ENCODE peak calls at places on chromosomes 3 and 15, in nine cellular contexts. One of them, this sample, is unnamed.

GRCh38 chr15:70627734-70628541 is 135.4 kb downstream of the UACA start:
- DNase-seq in cardiac muscle cell: peak; percentile 19
- DNase-seq in right lobe of liver: no peak
- DNase-seq in stomach: no peak
- DNase-seq in ovary: no peak
- DNase-seq in CD8-positive, alpha-beta T cell: no peak
- DNase-seq in IMR-90: no peak
- DNase-seq in psoas muscle: no peak
- DNase-seq in pancreas: no peak
- DNase-seq in this sample: no peak

GRCh38 chr3:194306771-194307640 is 44.1 kb downstream of the CPN2 start:
- DNase-seq in pancreas: no peak
- DNase-seq in CD8-positive, alpha-beta T cell: no peak
- DNase-seq in ovary: no peak
- DNase-seq in IMR-90: no peak
- DNase-seq in psoas muscle: no peak
- DNase-seq in stomach: no peak
- DNase-seq in cardiac muscle cell: no peak
- DNase-seq in right lobe of liver: no peak
- DNase-seq in this sample: no peak

GRCh38 chr3:191151653-191152052 is 47.4 kb upstream of the OSTN start:
- DNase-seq in IMR-90: no peak
- DNase-seq in cardiac muscle cell: no peak
- DNase-seq in pancreas: no peak
- DNase-seq in right lobe of liver: no peak
- DNase-seq in stomach: no peak
- DNase-seq in CD8-positive, alpha-beta T cell: no peak
- DNase-seq in ovary: no peak
- DNase-seq in psoas muscle: no peak
- DNase-seq in this sample: no peak

GRCh38 chr15:74157868-74158827 is 15.4 kb upstream of the ISLR start:
- DNase-seq in CD8-positive, alpha-beta T cell: no peak
- DNase-seq in ovary: no peak
- DNase-seq in pancreas: no peak
- DNase-seq in IMR-90: no peak
- DNase-seq in psoas muscle: no peak
- DNase-seq in right lobe of liver: no peak
- DNase-seq in stomach: no peak
- DNase-seq in cardiac muscle cell: no peak
- DNase-seq in this sample: no peak

GRCh38 chr3:139234491-139234890 is 109.3 kb upstream of the MRPS22 start:
- DNase-seq in right lobe of liver: no peak
- DNase-seq in cardiac muscle cell: no peak
- DNase-seq in pancreas: no peak
- DNase-seq in psoas muscle: no peak
- DNase-seq in CD8-positive, alpha-beta T cell: no peak
- DNase-seq in stomach: no peak
- DNase-seq in IMR-90: no peak
- DNase-seq in ovary: no peak
- DNase-seq in this sample: no peak

GRCh38 chr15:62985768-62986167 is 56.8 kb upstream of the TPM1 start:
- DNase-seq in stomach: no peak
- DNase-seq in ovary: no peak
- DNase-seq in right lobe of liver: no peak
- DNase-seq in CD8-positive, alpha-beta T cell: no peak
- DNase-seq in cardiac muscle cell: peak; percentile 51
- DNase-seq in psoas muscle: no peak
- DNase-seq in pancreas: no peak
- DNase-seq in IMR-90: peak; percentile 81
- DNase-seq in this sample: no peak

GRCh38 chr3:11523793-11524160 is 119.9 kb downstream of the VGLL4 start:
- DNase-seq in right lobe of liver: no peak
- DNase-seq in ovary: peak; percentile 57
- DNase-seq in stomach: no peak
- DNase-seq in IMR-90: no peak
- DNase-seq in pancreas: no peak
- DNase-seq in psoas muscle: no peak
- DNase-seq in CD8-positive, alpha-beta T cell: no peak
- DNase-seq in cardiac muscle cell: no peak
- DNase-seq in this sample: no peak

GRCh38 chr3:42431099-42431498 is 20.7 kb upstream of the LYZL4 start:
- DNase-seq in IMR-90: no peak
- DNase-seq in cardiac muscle cell: peak; percentile 15
- DNase-seq in psoas muscle: no peak
- DNase-seq in pancreas: no peak
- DNase-seq in stomach: no peak
- DNase-seq in CD8-positive, alpha-beta T cell: no peak
- DNase-seq in ovary: no peak
- DNase-seq in right lobe of liver: no peak
- DNase-seq in this sample: no peak

GRCh38 chr3:158451405-158452045 is 119.5 kb upstream of the MLF1 start:
- DNase-seq in cardiac muscle cell: no peak
- DNase-seq in psoas muscle: no peak
- DNase-seq in pancreas: no peak
- DNase-seq in right lobe of liver: no peak
- DNase-seq in CD8-positive, alpha-beta T cell: no peak
- DNase-seq in ovary: no peak
- DNase-seq in IMR-90: no peak
- DNase-seq in stomach: no peak
- DNase-seq in this sample: no peak

GRCh38 chr3:143152043-143152442 is 32.5 kb downstream of the CHST2 start:
- DNase-seq in psoas muscle: no peak
- DNase-seq in cardiac muscle cell: no peak
- DNase-seq in ovary: no peak
- DNase-seq in stomach: no peak
- DNase-seq in pancreas: no peak
- DNase-seq in CD8-positive, alpha-beta T cell: no peak
- DNase-seq in IMR-90: no peak
- DNase-seq in right lobe of liver: no peak
- DNase-seq in this sample: no peak

GRCh38 chr15:43169888-43170287 is 15.3 kb upstream of the CCNDBP1 start:
- DNase-seq in psoas muscle: no peak
- DNase-seq in ovary: no peak
- DNase-seq in pancreas: no peak
- DNase-seq in CD8-positive, alpha-beta T cell: no peak
- DNase-seq in stomach: no peak
- DNase-seq in right lobe of liver: no peak
- DNase-seq in cardiac muscle cell: peak; percentile 17
- DNase-seq in IMR-90: peak; percentile 22
- DNase-seq in this sample: no peak

GRCh38 chr15:64681424-64682024 is 93.9 kb downstream of the RBPMS2 start:
- DNase-seq in IMR-90: peak; percentile 65
- DNase-seq in cardiac muscle cell: peak; percentile 72
- DNase-seq in psoas muscle: no peak
- DNase-seq in stomach: peak; percentile 47
- DNase-seq in ovary: peak; percentile 48
- DNase-seq in CD8-positive, alpha-beta T cell: no peak
- DNase-seq in pancreas: no peak
- DNase-seq in right lobe of liver: no peak
- DNase-seq in this sample: no peak

GRCh38 chr3:111963424-111963823 is 15.4 kb upstream of the ABHD10 start:
- DNase-seq in pancreas: no peak
- DNase-seq in stomach: no peak
- DNase-seq in psoas muscle: no peak
- DNase-seq in right lobe of liver: no peak
- DNase-seq in CD8-positive, alpha-beta T cell: no peak
- DNase-seq in IMR-90: peak; percentile 84
- DNase-seq in ovary: no peak
- DNase-seq in cardiac muscle cell: peak; percentile 67
- DNase-seq in this sample: no peak

GRCh38 chr15:59456114-59456513 is 18.1 kb downstream of the FAM81A start:
- DNase-seq in right lobe of liver: no peak
- DNase-seq in psoas muscle: no peak
- DNase-seq in IMR-90: no peak
- DNase-seq in cardiac muscle cell: no peak
- DNase-seq in ovary: no peak
- DNase-seq in pancreas: peak; percentile 45
- DNase-seq in CD8-positive, alpha-beta T cell: no peak
- DNase-seq in stomach: peak; percentile 87
- DNase-seq in this sample: peak; percentile 89

GRCh38 chr15:85742186-85742751 is 52.5 kb downstream of the KLHL25 start:
- DNase-seq in ovary: no peak
- DNase-seq in pancreas: no peak
- DNase-seq in CD8-positive, alpha-beta T cell: no peak
- DNase-seq in IMR-90: peak; percentile 66
- DNase-seq in right lobe of liver: no peak
- DNase-seq in psoas muscle: no peak
- DNase-seq in cardiac muscle cell: peak; percentile 58
- DNase-seq in stomach: no peak
- DNase-seq in this sample: no peak

GRCh38 chr15:95620934-95621579 is 709.4 kb upstream of the NR2F2 start:
- DNase-seq in CD8-positive, alpha-beta T cell: no peak
- DNase-seq in cardiac muscle cell: peak; percentile 82
- DNase-seq in ovary: peak; percentile 32
- DNase-seq in IMR-90: peak; percentile 65
- DNase-seq in stomach: no peak
- DNase-seq in right lobe of liver: no peak
- DNase-seq in psoas muscle: no peak
- DNase-seq in pancreas: no peak
- DNase-seq in this sample: no peak

GRCh38 chr3:128447561-128448013 is 19.1 kb downstream of the DNAJB8 start:
- DNase-seq in IMR-90: no peak
- DNase-seq in CD8-positive, alpha-beta T cell: peak; percentile 15
- DNase-seq in right lobe of liver: no peak
- DNase-seq in ovary: no peak
- DNase-seq in cardiac muscle cell: no peak
- DNase-seq in psoas muscle: no peak
- DNase-seq in stomach: no peak
- DNase-seq in pancreas: no peak
- DNase-seq in this sample: no peak

GRCh38 chr3:113912551-113913246 is 35.1 kb upstream of the ZDHHC23 start:
- DNase-seq in CD8-positive, alpha-beta T cell: peak; percentile 22
- DNase-seq in IMR-90: peak; percentile 77
- DNase-seq in right lobe of liver: no peak
- DNase-seq in stomach: peak; percentile 39
- DNase-seq in cardiac muscle cell: peak; percentile 76
- DNase-seq in ovary: no peak
- DNase-seq in pancreas: no peak
- DNase-seq in psoas muscle: no peak
- DNase-seq in this sample: peak; percentile 66

GRCh38 chr15:51144021-51144532 is 49.4 kb upstream of the TNFAIP8L3 start:
- DNase-seq in IMR-90: peak; percentile 76
- DNase-seq in pancreas: no peak
- DNase-seq in right lobe of liver: no peak
- DNase-seq in psoas muscle: no peak
- DNase-seq in CD8-positive, alpha-beta T cell: no peak
- DNase-seq in stomach: no peak
- DNase-seq in ovary: no peak
- DNase-seq in cardiac muscle cell: peak; percentile 90
- DNase-seq in this sample: no peak

GRCh38 chr15:88995449-88995848 is 82.3 kb upstream of the MFGE8 start:
- DNase-seq in CD8-positive, alpha-beta T cell: no peak
- DNase-seq in pancreas: no peak
- DNase-seq in ovary: no peak
- DNase-seq in psoas muscle: no peak
- DNase-seq in right lobe of liver: no peak
- DNase-seq in IMR-90: peak; percentile 46
- DNase-seq in cardiac muscle cell: peak; percentile 62
- DNase-seq in stomach: no peak
- DNase-seq in this sample: no peak
- H3K4me1 ChIP-seq in CD8-positive, alpha-beta T cell: no peaks in the 10 kb centered on the region
- H3K4me1 ChIP-seq in pancreas: no peaks in the 10 kb centered on the region
- H3K4me1 ChIP-seq in ovary: no peaks in the 10 kb centered on the region
- H3K4me1 ChIP-seq in psoas muscle: no peaks in the 10 kb centered on the region
- H3K4me1 ChIP-seq in right lobe of liver: no peaks in the 10 kb centered on the region
- H3K4me1 ChIP-seq in IMR-90: peaks cover 9% of the 10 kb centered on the region
- H3K4me1 ChIP-seq in cardiac muscle cell: peaks cover 16% of the 10 kb centered on the region
- H3K4me1 ChIP-seq in stomach: no peaks in the 10 kb centered on the region
- H3K4me1 ChIP-seq in this sample: no peaks in the 10 kb centered on the region

GRCh38 chr3:187066228-187066995 is 72.9 kb downstream of the RPL39L start:
- DNase-seq in stomach: no peak
- DNase-seq in psoas muscle: no peak
- DNase-seq in cardiac muscle cell: peak; percentile 57
- DNase-seq in IMR-90: peak; percentile 11
- DNase-seq in pancreas: no peak
- DNase-seq in right lobe of liver: no peak
- DNase-seq in CD8-positive, alpha-beta T cell: peak; percentile 46
- DNase-seq in ovary: no peak
- DNase-seq in this sample: no peak
- TF ChIP-seq CTCF in stomach: no peak
- TF ChIP-seq CTCF in psoas muscle: peak; percentile 15
- TF ChIP-seq CTCF in cardiac muscle cell: peak; percentile 32
- TF ChIP-seq CTCF in IMR-90: no peak
- TF ChIP-seq CTCF in pancreas: no peak
- TF ChIP-seq CTCF in right lobe of liver: peak; percentile 18
- TF ChIP-seq CTCF in CD8-positive, alpha-beta T cell: peak; percentile 44
- TF ChIP-seq CTCF in ovary: no peak
- TF ChIP-seq CTCF in this sample: no peak

GRCh38 chr3:14819671-14820070 is 909 bp downstream of the FGD5 start:
- DNase-seq in cardiac muscle cell: no peak
- DNase-seq in stomach: no peak
- DNase-seq in IMR-90: no peak
- DNase-seq in CD8-positive, alpha-beta T cell: no peak
- DNase-seq in psoas muscle: no peak
- DNase-seq in right lobe of liver: no peak
- DNase-seq in ovary: no peak
- DNase-seq in pancreas: no peak
- DNase-seq in this sample: no peak

GRCh38 chr3:14816359-14816758 is 2.4 kb upstream of the FGD5 start:
- DNase-seq in psoas muscle: no peak
- DNase-seq in right lobe of liver: no peak
- DNase-seq in CD8-positive, alpha-beta T cell: no peak
- DNase-seq in cardiac muscle cell: no peak
- DNase-seq in stomach: no peak
- DNase-seq in ovary: no peak
- DNase-seq in IMR-90: no peak
- DNase-seq in pancreas: no peak
- DNase-seq in this sample: no peak

GRCh38 chr3:14821151-14821550 is 2.4 kb downstream of the FGD5 start:
- DNase-seq in ovary: no peak
- DNase-seq in pancreas: no peak
- DNase-seq in psoas muscle: no peak
- DNase-seq in CD8-positive, alpha-beta T cell: no peak
- DNase-seq in cardiac muscle cell: no peak
- DNase-seq in stomach: no peak
- DNase-seq in IMR-90: no peak
- DNase-seq in right lobe of liver: no peak
- DNase-seq in this sample: no peak

GRCh38 chr3:14820156-14820555 is 1.4 kb downstream of the FGD5 start:
- DNase-seq in pancreas: no peak
- DNase-seq in right lobe of liver: no peak
- DNase-seq in cardiac muscle cell: no peak
- DNase-seq in psoas muscle: no peak
- DNase-seq in stomach: no peak
- DNase-seq in ovary: no peak
- DNase-seq in CD8-positive, alpha-beta T cell: no peak
- DNase-seq in IMR-90: no peak
- DNase-seq in this sample: no peak

GRCh38 chr3:14818804-14819500 is at the start of gene FGD5:
- DNase-seq in IMR-90: no peak
- DNase-seq in cardiac muscle cell: no peak
- DNase-seq in right lobe of liver: no peak
- DNase-seq in CD8-positive, alpha-beta T cell: no peak
- DNase-seq in stomach: no peak
- DNase-seq in ovary: no peak
- DNase-seq in pancreas: no peak
- DNase-seq in psoas muscle: no peak
- DNase-seq in this sample: no peak
- H3K4me3 ChIP-seq in IMR-90: no peak within 1 kb of the TSS
- H3K4me3 ChIP-seq in cardiac muscle cell: no peak within 1 kb of the TSS
- H3K4me3 ChIP-seq in right lobe of liver: no peak within 1 kb of the TSS
- H3K4me3 ChIP-seq in CD8-positive, alpha-beta T cell: no peak within 1 kb of the TSS
- H3K4me3 ChIP-seq in stomach: no peak within 1 kb of the TSS
- H3K4me3 ChIP-seq in ovary: no peak within 1 kb of the TSS
- H3K4me3 ChIP-seq in pancreas: no peak within 1 kb of the TSS
- H3K4me3 ChIP-seq in psoas muscle: no peak within 1 kb of the TSS
- H3K4me3 ChIP-seq in this sample: no peak within 1 kb of the TSS

GRCh38 chr3:149247929-149248691 is 26.5 kb upstream of the CP start:
- DNase-seq in pancreas: no peak
- DNase-seq in CD8-positive, alpha-beta T cell: no peak
- DNase-seq in stomach: no peak
- DNase-seq in ovary: no peak
- DNase-seq in psoas muscle: no peak
- DNase-seq in cardiac muscle cell: peak; percentile 49
- DNase-seq in right lobe of liver: no peak
- DNase-seq in IMR-90: peak; percentile 36
- DNase-seq in this sample: no peak
- H3K4me1 ChIP-seq in pancreas: peaks cover 44% of the 10 kb centered on the region
- H3K4me1 ChIP-seq in CD8-positive, alpha-beta T cell: no peaks in the 10 kb centered on the region
- H3K4me1 ChIP-seq in stomach: peaks cover 38% of the 10 kb centered on the region
- H3K4me1 ChIP-seq in ovary: peaks cover 16% of the 10 kb centered on the region
- H3K4me1 ChIP-seq in psoas muscle: peaks cover 6% of the 10 kb centered on the region
- H3K4me1 ChIP-seq in cardiac muscle cell: peaks cover 18% of the 10 kb centered on the region
- H3K4me1 ChIP-seq in right lobe of liver: no peaks in the 10 kb centered on the region
- H3K4me1 ChIP-seq in IMR-90: peaks cover 17% of the 10 kb centered on the region
- H3K4me1 ChIP-seq in this sample: peaks cover 9% of the 10 kb centered on the region

This sample was measured in mucosa of descending colon.